ENCODE peak calls at places on chromosome 2, in six cellular contexts. O is transverse colon, W is neural progenitor cell, D is heart left ventricle, K is MM.1S, S is astrocyte. R is an unnamed sample.

GRCh38 chr2:39120771-39121522 is at the start of gene SOS1:
- DNase-seq in O (peak), W (peak), D (peak), K (peak), S (peak), R (peak)

GRCh38 chr2:26017464-26018183 is 16.3 kb upstream of the RAB10 start:
- DNase-seq in O (no peak), W (no peak), D (no peak), K (no peak), S (no peak), R (no peak)

GRCh38 chr2:12269041-12269972 is 447.4 kb upstream of the TRIB2 start:
- DNase-seq in O (no peak), W (no peak), D (no peak), K (no peak), S (no peak), R (no peak)

GRCh38 chr2:8984152-8984551 is 19.3 kb downstream of the MBOAT2 start:
- DNase-seq in O (no peak), W (no peak), D (no peak), K (no peak), S (no peak), R (no peak)

GRCh38 chr2:238260879-238261278 is 21.0 kb upstream of the HES6 start:
- DNase-seq in O (no peak), W (no peak), D (peak), K (no peak), S (peak), R (no peak)

GRCh38 chr2:113217455-113218282 is 43.9 kb downstream of the PSD4 start:
- DNase-seq in O (no peak), W (peak), D (no peak), K (no peak), S (no peak), R (no peak)

GRCh38 chr2:60505240-60505639 is 48.2 kb downstream of the BCL11A start:
- DNase-seq in O (no peak), W (no peak), D (no peak), K (no peak), S (no peak), R (no peak)

GRCh38 chr2:173760553-173760952 is 204.6 kb downstream of the SP3 start:
- DNase-seq in O (no peak), W (no peak), D (no peak), K (no peak), S (peak), R (peak)

GRCh38 chr2:66438498-66439290 is 3.8 kb downstream of the MEIS1 start:
- DNase-seq in O (no peak), W (no peak), D (no peak), K (peak), S (no peak), R (no peak)

GRCh38 chr2:205407984-205408383 is 274.3 kb upstream of the NRP2 start:
- DNase-seq in O (no peak), W (no peak), D (no peak), K (no peak), S (peak), R (peak)

GRCh38 chr2:287471-287885 is 413 bp downstream of the ALKAL2 start:
- DNase-seq in O (peak), W (peak), D (no peak), K (no peak), S (peak), R (no peak)

GRCh38 chr2:162677476-162677875 is 161.1 kb downstream of the KCNH7 start:
- DNase-seq in O (no peak), W (no peak), D (no peak), K (no peak), S (peak), R (peak)

GRCh38 chr2:32360416-32360815 is 3.6 kb downstream of the BIRC6 start:
- DNase-seq in O (no peak), W (no peak), D (no peak), K (no peak), S (peak), R (no peak)

GRCh38 chr2:152730591-152731333 is 12.3 kb downstream of the ARL6IP6 start:
- DNase-seq in O (peak), W (no peak), D (no peak), K (peak), S (peak), R (no peak)

GRCh38 chr2:147665035-147665434 is 179.8 kb upstream of the ACVR2A start:
- DNase-seq in O (no peak), W (no peak), D (no peak), K (no peak), S (no peak), R (no peak)

GRCh38 chr2:127675335-127676261 is at the start of gene LIMS2:
- DNase-seq in O (no peak), W (peak), D (peak), K (no peak), S (no peak), R (no peak)

GRCh38 chr2:41791523-41791922 is 256.3 kb upstream of the PKDCC start:
- DNase-seq in O (no peak), W (peak), D (no peak), K (peak), S (peak), R (peak)

GRCh38 chr2:210915912-210916311 is 359.5 kb downstream of the CPS1 start:
- DNase-seq in O (no peak), W (no peak), D (no peak), K (no peak), S (no peak), R (no peak)

GRCh38 chr2:207750315-207750714 is 19.4 kb downstream of the FZD5 start:
- DNase-seq in O (no peak), W (no peak), D (no peak), K (no peak), S (no peak), R (no peak)

GRCh38 chr2:153477096-153477555 is 1.4 kb downstream of the RPRM start:
- DNase-seq in O (no peak), W (peak), D (no peak), K (no peak), S (no peak), R (no peak)

GRCh38 chr2:109736177-109736827 is 57.8 kb upstream of the RGPD5 start:
- DNase-seq in O (peak), W (peak), D (no peak), K (peak), S (peak), R (peak)

GRCh38 chr2:49044265-49044664 is 110.0 kb downstream of the FSHR start:
- DNase-seq in O (peak), W (no peak), D (no peak), K (no peak), S (no peak), R (no peak)

GRCh38 chr2:130390460-130391057 is 34.7 kb downstream of the PTPN18 start:
- DNase-seq in O (peak), W (no peak), D (no peak), K (no peak), S (no peak), R (no peak)

GRCh38 chr2:109448946-109449788 is 164.6 kb downstream of the SEPTIN10 start:
- DNase-seq in O (peak), W (no peak), D (peak), K (no peak), S (peak), R (no peak)

GRCh38 chr2:100786297-100786658 is 33.7 kb upstream of the NPAS2 start:
- DNase-seq in O (peak), W (no peak), D (no peak), K (no peak), S (peak), R (peak)

GRCh38 chr2:201806442-201806841 is at the start of gene CDK15:
- DNase-seq in O (no peak), W (no peak), D (no peak), K (no peak), S (peak), R (peak)

GRCh38 chr2:25386662-25387478 is 45.1 kb upstream of the DNMT3A start:
- DNase-seq in O (no peak), W (no peak), D (no peak), K (no peak), S (no peak), R (no peak)

GRCh38 chr2:205748660-205749059 is 66.4 kb downstream of the NRP2 start:
- DNase-seq in O (no peak), W (no peak), D (no peak), K (no peak), S (peak), R (no peak)

GRCh38 chr2:98911376-98912154 is 24.5 kb downstream of the CRACDL start:
- DNase-seq in O (no peak), W (no peak), D (no peak), K (no peak), S (peak), R (no peak)

GRCh38 chr2:128323501-128323931 is 4.8 kb upstream of the HS6ST1 start:
- DNase-seq in O (no peak), W (no peak), D (peak), K (no peak), S (no peak), R (no peak)

GRCh38 chr2:52145005-52145404 is 1113.1 kb upstream of the NRXN1 start:
- DNase-seq in O (no peak), W (no peak), D (no peak), K (no peak), S (no peak), R (no peak)

GRCh38 chr2:52141076-52141475 is 1109.1 kb upstream of the NRXN1 start:
- DNase-seq in O (no peak), W (no peak), D (no peak), K (no peak), S (peak), R (peak)

GRCh38 chr2:52144588-52144987 is 1112.7 kb upstream of the NRXN1 start:
- DNase-seq in O (no peak), W (peak), D (no peak), K (no peak), S (no peak), R (no peak)
- TF ChIP-seq CTCF in O (no peak), W (peak), D (no peak), K (no peak), S (no peak), R (peak)

DNA sequence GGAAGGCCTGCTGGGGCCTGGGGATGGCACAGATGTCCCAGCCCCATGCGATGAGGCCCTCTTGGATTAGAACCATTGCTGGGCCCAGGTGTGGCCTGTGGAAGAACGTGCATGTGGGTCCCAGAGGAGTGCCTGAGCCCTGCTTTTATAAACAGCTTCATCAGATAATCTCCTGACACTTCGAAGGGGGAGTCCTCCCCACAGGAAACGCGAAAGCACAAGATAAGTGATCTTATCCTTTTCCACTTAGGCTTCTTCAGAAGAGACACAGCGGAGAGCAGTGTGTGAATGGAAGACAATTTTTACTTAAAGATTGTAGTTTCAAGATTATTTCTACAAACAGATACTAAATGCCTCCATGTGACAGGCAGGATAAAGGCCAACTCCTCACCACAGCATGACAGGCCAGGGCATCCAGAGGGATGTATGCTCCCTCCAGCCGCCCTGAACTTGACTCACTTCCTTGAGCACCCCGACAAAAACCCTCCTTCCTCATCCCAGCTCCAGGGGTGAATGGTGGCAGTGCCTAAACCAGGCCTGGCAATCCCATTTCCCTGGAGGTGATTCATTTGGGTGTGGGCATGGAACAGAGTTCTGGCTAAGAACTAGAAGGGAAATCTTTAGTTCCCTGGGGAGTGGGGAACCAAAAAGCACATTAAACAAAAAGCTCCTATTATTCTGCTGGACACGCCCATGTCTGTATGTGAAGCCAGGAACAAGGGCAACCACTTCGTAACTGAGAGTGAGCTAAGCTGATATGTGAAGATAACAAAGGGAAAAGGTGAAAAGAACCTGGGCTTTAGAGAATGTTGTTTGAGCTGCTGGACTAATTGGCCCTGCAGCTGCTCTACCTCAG is 56.2 kb upstream of the TMEM163 start:
- DNase-seq in O (no peak), W (peak), D (no peak), K (no peak), S (no peak), R (no peak)
- H3K27ac ChIP-seq in O (no peak), W (no peak), D (peak), K (no peak), S (no peak), R (no peak)

GRCh38 chr2:222862068-222862914 is 1.5 kb downstream of the ACSL3 start:
- DNase-seq in O (peak), W (peak), D (no peak), K (no peak), S (no peak), R (no peak)
- TF ChIP-seq CTCF in O (no peak), W (no peak), D (peak), K (no peak), S (no peak), R (peak)

DNA sequence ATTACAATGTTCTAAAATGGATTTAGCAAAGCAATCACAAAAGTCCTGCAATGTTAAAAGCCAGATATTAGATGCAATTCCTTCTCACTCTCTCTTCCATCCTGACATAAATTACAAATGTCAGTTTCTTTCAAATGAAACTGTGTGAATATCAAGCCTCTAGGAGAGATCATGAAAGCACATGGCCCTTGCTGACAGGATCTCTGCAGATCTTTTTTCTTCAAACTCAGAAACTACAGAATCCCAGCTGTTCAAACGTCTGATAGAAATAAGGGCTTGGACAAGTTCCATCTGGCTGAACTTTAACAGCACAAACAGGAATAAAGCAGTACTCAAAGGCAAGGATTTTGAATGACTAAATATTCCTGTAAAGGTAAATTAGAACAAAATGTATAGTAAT is 47.6 kb downstream of the PDE1A start:
- DNase-seq in O (no peak), W (no peak), D (no peak), K (no peak), S (peak), R (no peak)
- H3K27ac ChIP-seq in O (peak), W (no peak), D (peak), K (no peak), S (no peak), R (no peak)